ENCODE peak calls at places on chromosomes 1 and 21, in four cellular contexts. One of them, this sample, is unnamed.

GRCh38 chr1:50633465-50633864 is 210.2 kb upstream of the DMRTA2 start:
- DNase-seq in breast epithelium: no peak
- DNase-seq in fibroblast of mammary gland: no peak
- DNase-seq in fibroblast of lung: no peak
- DNase-seq in this sample: no peak

GRCh38 chr21:44603109-44603875 is 2.9 kb downstream of the KRTAP10-7 start:
- DNase-seq in breast epithelium: no peak
- DNase-seq in fibroblast of mammary gland: no peak
- DNase-seq in fibroblast of lung: no peak
- DNase-seq in this sample: no peak

GRCh38 chr1:206748348-206749034 is 22.1 kb upstream of the IL19 start:
- DNase-seq in breast epithelium: no peak
- DNase-seq in fibroblast of mammary gland: no peak
- DNase-seq in fibroblast of lung: peak
- DNase-seq in this sample: no peak

GRCh38 chr1:43205671-43206070 is 33.5 kb downstream of the CFAP57 start:
- DNase-seq in breast epithelium: no peak
- DNase-seq in fibroblast of mammary gland: no peak
- DNase-seq in fibroblast of lung: peak
- DNase-seq in this sample: peak

GRCh38 chr1:207362962-207363858 is 41.7 kb downstream of the CD55 start:
- DNase-seq in breast epithelium: no peak
- DNase-seq in fibroblast of mammary gland: peak
- DNase-seq in fibroblast of lung: peak
- DNase-seq in this sample: no peak

GRCh38 chr1:7223334-7224080 is 438.3 kb downstream of the CAMTA1 start:
- DNase-seq in breast epithelium: no peak
- DNase-seq in fibroblast of mammary gland: peak
- DNase-seq in fibroblast of lung: peak
- DNase-seq in this sample: peak

GRCh38 chr1:62235576-62235975 is 40.9 kb downstream of the L1TD1 start:
- DNase-seq in breast epithelium: no peak
- DNase-seq in fibroblast of mammary gland: no peak
- DNase-seq in fibroblast of lung: no peak
- DNase-seq in this sample: no peak

GRCh38 chr1:201827321-201828281 is 1.4 kb upstream of the IPO9 start:
- DNase-seq in breast epithelium: no peak
- DNase-seq in fibroblast of mammary gland: peak
- DNase-seq in fibroblast of lung: no peak
- DNase-seq in this sample: no peak

GRCh38 chr1:207711285-207711684 is 40.6 kb upstream of the CD46 start:
- DNase-seq in breast epithelium: no peak
- DNase-seq in fibroblast of mammary gland: peak
- DNase-seq in fibroblast of lung: no peak
- DNase-seq in this sample: no peak

GRCh38 chr21:32388306-32388705 is 4.5 kb downstream of the URB1 start:
- DNase-seq in breast epithelium: no peak
- DNase-seq in fibroblast of mammary gland: no peak
- DNase-seq in fibroblast of lung: no peak
- DNase-seq in this sample: no peak

GRCh38 chr21:32389337-32390015 is 3.3 kb downstream of the URB1 start:
- DNase-seq in breast epithelium: no peak
- DNase-seq in fibroblast of mammary gland: peak
- DNase-seq in fibroblast of lung: peak
- DNase-seq in this sample: no peak

GRCh38 chr21:32387151-32387550 is 5.7 kb downstream of the URB1 start:
- DNase-seq in breast epithelium: no peak
- DNase-seq in fibroblast of mammary gland: no peak
- DNase-seq in fibroblast of lung: no peak
- DNase-seq in this sample: no peak

GRCh38 chr21:32383812-32384211 is 9.0 kb downstream of the URB1 start:
- DNase-seq in breast epithelium: no peak
- DNase-seq in fibroblast of mammary gland: no peak
- DNase-seq in fibroblast of lung: no peak
- DNase-seq in this sample: no peak

GRCh38 chr21:32386195-32386870 is 6.5 kb downstream of the URB1 start:
- DNase-seq in breast epithelium: peak
- DNase-seq in fibroblast of mammary gland: no peak
- DNase-seq in fibroblast of lung: peak
- DNase-seq in this sample: peak
- H3K4me3 ChIP-seq in breast epithelium: no peak
- H3K4me3 ChIP-seq in fibroblast of mammary gland: no peak
- H3K4me3 ChIP-seq in fibroblast of lung: no peak
- H3K4me3 ChIP-seq in this sample: no peak

GRCh38 chr1:16206547-16207317 is 5.7 kb downstream of the ARHGEF19 start:
- DNase-seq in breast epithelium: peak
- DNase-seq in fibroblast of mammary gland: peak
- DNase-seq in fibroblast of lung: peak
- DNase-seq in this sample: peak
- H3K4me3 ChIP-seq in breast epithelium: peak
- H3K4me3 ChIP-seq in fibroblast of mammary gland: peak
- H3K4me3 ChIP-seq in fibroblast of lung: peak
- H3K4me3 ChIP-seq in this sample: peak

GRCh38 chr1:18949689-18950414 is 6.6 kb downstream of the IFFO2 start:
- DNase-seq in breast epithelium: peak
- DNase-seq in fibroblast of mammary gland: peak
- DNase-seq in fibroblast of lung: peak
- DNase-seq in this sample: no peak
- H3K4me3 ChIP-seq in breast epithelium: peak
- H3K4me3 ChIP-seq in fibroblast of mammary gland: peak
- H3K4me3 ChIP-seq in fibroblast of lung: peak
- H3K4me3 ChIP-seq in this sample: no peak

DNA sequence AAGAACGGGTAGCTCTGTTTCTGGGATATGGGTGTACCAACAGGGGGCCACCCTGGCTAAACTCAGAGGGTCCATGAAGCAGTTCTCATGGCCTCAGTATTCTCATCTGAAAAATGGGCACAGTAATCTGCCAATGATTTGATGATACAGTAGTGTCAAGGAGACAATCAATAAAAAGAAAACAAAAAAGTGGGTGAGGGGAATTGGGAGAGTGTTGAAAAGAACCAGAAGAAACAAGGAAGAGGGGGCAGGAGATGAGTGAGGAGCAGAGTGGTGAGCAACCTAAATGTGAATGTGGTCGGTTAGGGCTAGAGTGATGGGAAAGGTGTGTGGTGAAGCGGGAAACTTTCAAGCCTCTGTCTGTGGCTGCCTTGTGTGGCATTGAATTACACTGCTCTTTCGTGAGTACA is 2.0 kb downstream of the SLAMF7 start:
- DNase-seq in breast epithelium: no peak
- DNase-seq in fibroblast of mammary gland: no peak
- DNase-seq in fibroblast of lung: no peak
- DNase-seq in this sample: no peak
- H3K4me3 ChIP-seq in breast epithelium: no peak
- H3K4me3 ChIP-seq in fibroblast of mammary gland: no peak
- H3K4me3 ChIP-seq in fibroblast of lung: no peak
- H3K4me3 ChIP-seq in this sample: no peak

GRCh38 chr1:22261580-22261979 is 118.7 kb upstream of the WNT4 start:
- DNase-seq in breast epithelium: no peak
- DNase-seq in fibroblast of mammary gland: no peak
- DNase-seq in fibroblast of lung: no peak
- DNase-seq in this sample: no peak

GRCh38 chr1:22257286-22258275 is 114.7 kb upstream of the WNT4 start:
- DNase-seq in breast epithelium: peak
- DNase-seq in fibroblast of mammary gland: no peak
- DNase-seq in fibroblast of lung: no peak
- DNase-seq in this sample: no peak

GRCh38 chr1:22260860-22261432 is 118.0 kb upstream of the WNT4 start:
- DNase-seq in breast epithelium: no peak
- DNase-seq in fibroblast of mammary gland: no peak
- DNase-seq in fibroblast of lung: no peak
- DNase-seq in this sample: no peak

GRCh38 chr1:22258696-22259095 is 115.8 kb upstream of the WNT4 start:
- DNase-seq in breast epithelium: no peak
- DNase-seq in fibroblast of mammary gland: no peak
- DNase-seq in fibroblast of lung: no peak
- DNase-seq in this sample: no peak

GRCh38 chr1:22259581-22260282 is 116.8 kb upstream of the WNT4 start:
- DNase-seq in breast epithelium: no peak
- DNase-seq in fibroblast of mammary gland: no peak
- DNase-seq in fibroblast of lung: no peak
- DNase-seq in this sample: no peak
- H3K4me3 ChIP-seq in breast epithelium: no peak
- H3K4me3 ChIP-seq in fibroblast of mammary gland: no peak
- H3K4me3 ChIP-seq in fibroblast of lung: no peak
- H3K4me3 ChIP-seq in this sample: no peak

This sample was measured in MG63.